ENCODE peak calls at places on chromosomes 12 and 14, in ten cellular contexts. V, U, J, D, N, O, L, F, Y and H are unnamed samples.

GRCh38 chr14:24368562-24369252 is 723 bp downstream of the NFATC4 start:
- DNase-seq in V (peak), U (peak), J (no peak), D (no peak), N (peak), O (no peak), L (peak), F (peak), Y (no peak), H (no peak)

GRCh38 chr14:67442139-67442906 is 30.4 kb upstream of the PLEK2 start:
- DNase-seq in V (no peak), U (no peak), J (no peak), D (no peak), N (no peak), O (no peak), L (no peak), F (no peak), Y (no peak), H (no peak)

GRCh38 chr12:128811806-128812205 is 12.0 kb downstream of the SLC15A4 start:
- DNase-seq in V (no peak), U (no peak), J (no peak), D (no peak), N (no peak), O (no peak), L (no peak), F (no peak), Y (no peak), H (no peak)

GRCh38 chr12:101004891-101005290 is 205.1 kb downstream of the SLC5A8 start:
- DNase-seq in V (no peak), U (peak), J (no peak), D (no peak), N (no peak), O (no peak), L (no peak), F (no peak), Y (no peak), H (no peak)

GRCh38 chr12:96054262-96054645 is 18.9 kb upstream of the LTA4H start:
- DNase-seq in V (no peak), U (no peak), J (no peak), D (no peak), N (no peak), O (no peak), L (no peak), F (no peak), Y (no peak), H (no peak)

GRCh38 chr12:51661199-51661598 is 70.2 kb downstream of the SCN8A start:
- DNase-seq in V (no peak), U (no peak), J (no peak), D (no peak), N (no peak), O (no peak), L (no peak), F (no peak), Y (peak), H (no peak)

GRCh38 chr12:22687677-22688076 is 62.7 kb downstream of the ETNK1 start:
- DNase-seq in V (no peak), U (peak), J (no peak), D (peak), N (no peak), O (no peak), L (no peak), F (no peak), Y (peak), H (no peak)

GRCh38 chr12:115455268-115455681 is 771.3 kb upstream of the TBX3 start:
- DNase-seq in V (no peak), U (no peak), J (no peak), D (no peak), N (no peak), O (no peak), L (no peak), F (no peak), Y (no peak), H (no peak)

GRCh38 chr12:18683603-18684002 is 54.2 kb downstream of the PLCZ1 start:
- DNase-seq in V (no peak), U (peak), J (no peak), D (no peak), N (no peak), O (no peak), L (no peak), F (no peak), Y (peak), H (no peak)

GRCh38 chr12:111339306-111339938 is 29.5 kb downstream of the PHETA1 start:
- DNase-seq in V (no peak), U (no peak), J (no peak), D (no peak), N (no peak), O (no peak), L (no peak), F (no peak), Y (no peak), H (no peak)

GRCh38 chr12:2284857-2285256 is 232.1 kb downstream of the CACNA1C start:
- DNase-seq in V (peak), U (peak), J (no peak), D (peak), N (peak), O (peak), L (peak), F (peak), Y (peak), H (peak)

GRCh38 chr14:32545858-32546210 is 216.7 kb downstream of the AKAP6 start:
- DNase-seq in V (no peak), U (no peak), J (no peak), D (no peak), N (no peak), O (no peak), L (no peak), F (no peak), Y (no peak), H (no peak)

GRCh38 chr12:30447061-30447750 is 248.5 kb downstream of the IPO8 start:
- DNase-seq in V (no peak), U (peak), J (no peak), D (no peak), N (no peak), O (no peak), L (no peak), F (no peak), Y (peak), H (no peak)

GRCh38 chr12:25427328-25428249 is 125.5 kb downstream of the LMNTD1 start:
- DNase-seq in V (no peak), U (peak), J (no peak), D (no peak), N (no peak), O (no peak), L (no peak), F (no peak), Y (no peak), H (no peak)

GRCh38 chr14:22432348-22432976 is 156.6 kb downstream of the DAD1 start:
- DNase-seq in V (peak), U (peak), J (no peak), D (peak), N (peak), O (peak), L (peak), F (no peak), Y (peak), H (no peak)

GRCh38 chr12:77167801-77168200 is 102.4 kb upstream of the E2F7 start:
- DNase-seq in V (no peak), U (peak), J (no peak), D (peak), N (no peak), O (no peak), L (no peak), F (no peak), Y (no peak), H (no peak)

GRCh38 chr12:130043685-130044421 is 118.4 kb upstream of the FZD10 start:
- DNase-seq in V (no peak), U (no peak), J (no peak), D (no peak), N (no peak), O (no peak), L (no peak), F (no peak), Y (no peak), H (no peak)

GRCh38 chr12:3202734-3203446 is 125.7 kb downstream of the TSPAN9 start:
- DNase-seq in V (peak), U (peak), J (peak), D (no peak), N (no peak), O (peak), L (peak), F (peak), Y (no peak), H (no peak)

GRCh38 chr12:53046655-53047220 is 3.1 kb upstream of the TNS2 start:
- DNase-seq in V (peak), U (peak), J (no peak), D (peak), N (peak), O (no peak), L (peak), F (peak), Y (peak), H (no peak)

GRCh38 chr12:12585115-12585862 is 22.6 kb upstream of the DUSP16 start:
- DNase-seq in V (no peak), U (no peak), J (no peak), D (no peak), N (no peak), O (no peak), L (no peak), F (no peak), Y (peak), H (no peak)

GRCh38 chr12:10361084-10361483 is 28.8 kb downstream of the KLRK1 start:
- DNase-seq in V (peak), U (no peak), J (no peak), D (no peak), N (no peak), O (no peak), L (no peak), F (peak), Y (no peak), H (no peak)